ENCODE peak calls at places on chromosomes 6 and 20, in six cellular contexts. One of them, this sample, is unnamed.

GRCh38 chr6:170293411-170293844 is 2.5 kb upstream of the DLL1 start:
- DNase-seq in iris pigment epithelial cell: no peak
- DNase-seq in HT1080: no peak
- DNase-seq in iPS-NIHi11: no peak
- DNase-seq in NK-92 treated with Interleukin-12 subunit alpha and Interleukin-12 subunit beta, amount 100 ng/mL, for 24 hours: no peak
- DNase-seq in SW 1271: no peak
- DNase-seq in this sample: no peak

GRCh38 chr6:126444874-126445273 is 105.0 kb downstream of the CENPW start:
- DNase-seq in iPS-NIHi11: no peak
- DNase-seq in SW 1271: no peak
- DNase-seq in HT1080: peak
- DNase-seq in NK-92 treated with Interleukin-12 subunit alpha and Interleukin-12 subunit beta, amount 100 ng/mL, for 24 hours: no peak
- DNase-seq in iris pigment epithelial cell: peak
- DNase-seq in this sample: peak

GRCh38 chr6:140636237-140636636 is 1261.8 kb upstream of the CITED2 start:
- DNase-seq in HT1080: no peak
- DNase-seq in iris pigment epithelial cell: no peak
- DNase-seq in SW 1271: no peak
- DNase-seq in iPS-NIHi11: no peak
- DNase-seq in NK-92 treated with Interleukin-12 subunit alpha and Interleukin-12 subunit beta, amount 100 ng/mL, for 24 hours: no peak
- DNase-seq in this sample: no peak

GRCh38 chr20:41476013-41476441 is 109.4 kb upstream of the EMILIN3 start:
- DNase-seq in iPS-NIHi11: no peak
- DNase-seq in HT1080: peak
- DNase-seq in SW 1271: no peak
- DNase-seq in NK-92 treated with Interleukin-12 subunit alpha and Interleukin-12 subunit beta, amount 100 ng/mL, for 24 hours: no peak
- DNase-seq in iris pigment epithelial cell: peak
- DNase-seq in this sample: peak

GRCh38 chr6:133778414-133778813 is 110.5 kb upstream of the TCF21 start:
- DNase-seq in iris pigment epithelial cell: peak
- DNase-seq in iPS-NIHi11: no peak
- DNase-seq in NK-92 treated with Interleukin-12 subunit alpha and Interleukin-12 subunit beta, amount 100 ng/mL, for 24 hours: no peak
- DNase-seq in HT1080: peak
- DNase-seq in SW 1271: no peak
- DNase-seq in this sample: no peak

GRCh38 chr6:37396571-37397185 is 36.3 kb upstream of the CMTR1 start:
- DNase-seq in NK-92 treated with Interleukin-12 subunit alpha and Interleukin-12 subunit beta, amount 100 ng/mL, for 24 hours: no peak
- DNase-seq in iris pigment epithelial cell: peak
- DNase-seq in HT1080: no peak
- DNase-seq in iPS-NIHi11: no peak
- DNase-seq in SW 1271: no peak
- DNase-seq in this sample: no peak

GRCh38 chr6:113560908-113561307 is 296.2 kb upstream of the MARCKS start:
- DNase-seq in HT1080: peak
- DNase-seq in SW 1271: peak
- DNase-seq in iris pigment epithelial cell: peak
- DNase-seq in NK-92 treated with Interleukin-12 subunit alpha and Interleukin-12 subunit beta, amount 100 ng/mL, for 24 hours: no peak
- DNase-seq in iPS-NIHi11: no peak
- DNase-seq in this sample: no peak

GRCh38 chr6:42979523-42980177 is 669 bp upstream of the PEX6 start:
- DNase-seq in iPS-NIHi11: no peak
- DNase-seq in HT1080: peak
- DNase-seq in SW 1271: no peak
- DNase-seq in NK-92 treated with Interleukin-12 subunit alpha and Interleukin-12 subunit beta, amount 100 ng/mL, for 24 hours: no peak
- DNase-seq in iris pigment epithelial cell: no peak
- DNase-seq in this sample: no peak

GRCh38 chr20:39903806-39904205 is 785.2 kb downstream of the MAFB start:
- DNase-seq in NK-92 treated with Interleukin-12 subunit alpha and Interleukin-12 subunit beta, amount 100 ng/mL, for 24 hours: no peak
- DNase-seq in HT1080: no peak
- DNase-seq in iPS-NIHi11: no peak
- DNase-seq in SW 1271: no peak
- DNase-seq in iris pigment epithelial cell: no peak
- DNase-seq in this sample: no peak

GRCh38 chr20:45341939-45342862 is 6.0 kb downstream of the SDC4 start:
- DNase-seq in HT1080: no peak
- DNase-seq in NK-92 treated with Interleukin-12 subunit alpha and Interleukin-12 subunit beta, amount 100 ng/mL, for 24 hours: no peak
- DNase-seq in SW 1271: no peak
- DNase-seq in iris pigment epithelial cell: peak
- DNase-seq in iPS-NIHi11: peak
- DNase-seq in this sample: no peak

GRCh38 chr6:163728442-163729126 is 314.1 kb downstream of the QKI start:
- DNase-seq in NK-92 treated with Interleukin-12 subunit alpha and Interleukin-12 subunit beta, amount 100 ng/mL, for 24 hours: no peak
- DNase-seq in SW 1271: no peak
- DNase-seq in iris pigment epithelial cell: no peak
- DNase-seq in HT1080: no peak
- DNase-seq in iPS-NIHi11: no peak
- DNase-seq in this sample: no peak

GRCh38 chr20:22815584-22815983 is 219.5 kb upstream of the SSTR4 start:
- DNase-seq in iPS-NIHi11: peak
- DNase-seq in iris pigment epithelial cell: no peak
- DNase-seq in NK-92 treated with Interleukin-12 subunit alpha and Interleukin-12 subunit beta, amount 100 ng/mL, for 24 hours: no peak
- DNase-seq in HT1080: no peak
- DNase-seq in SW 1271: no peak
- DNase-seq in this sample: no peak

This sample was measured in smooth muscle cell of the brain vasculature.